ENCODE peak calls at places on chromosomes 11 and 22, in four cellular contexts. H, K, A and V are unnamed samples.

GRCh38 chr11:125322317-125322716 is 157.8 kb downstream of the PKNOX2 start:
- DNase-seq in H (no peak), K (no peak), A (no peak), V (no peak)

GRCh38 chr11:71223671-71224660 is 28.4 kb downstream of the SHANK2 start:
- DNase-seq in H (no peak), K (no peak), A (peak), V (no peak)

GRCh38 chr11:44575288-44575672 is 9.8 kb downstream of the CD82 start:
- DNase-seq in H (no peak), K (no peak), A (no peak), V (no peak)

GRCh38 chr11:107040447-107041444 is 22.5 kb upstream of the GUCY1A2 start:
- DNase-seq in H (no peak), K (peak), A (no peak), V (peak)

GRCh38 chr11:10592331-10592730 is 23.9 kb upstream of the LYVE1 start:
- DNase-seq in H (no peak), K (no peak), A (no peak), V (no peak)

GRCh38 chr11:75445315-75445953 is 12.4 kb upstream of the KLHL35 start:
- DNase-seq in H (peak), K (peak), A (peak), V (peak)

GRCh38 chr11:105033344-105033743 is 1.6 kb downstream of the CASP1 start:
- DNase-seq in H (no peak), K (no peak), A (no peak), V (peak)

GRCh38 chr11:12329797-12330196 is 47.6 kb upstream of the PARVA start:
- DNase-seq in H (no peak), K (no peak), A (no peak), V (no peak)

GRCh38 chr11:78038697-78039313 is 15.7 kb upstream of the KCTD14 start:
- DNase-seq in H (no peak), K (no peak), A (no peak), V (no peak)

GRCh38 chr22:48889887-48890692 is 937.6 kb downstream of the BRD1 start:
- DNase-seq in H (no peak), K (no peak), A (no peak), V (no peak)

GRCh38 chr22:20957691-20958440 is 9.2 kb upstream of the AIFM3 start:
- DNase-seq in H (no peak), K (no peak), A (no peak), V (no peak)

GRCh38 chr22:43498856-43499253 is 87.0 kb downstream of the MPPED1 start:
- DNase-seq in H (no peak), K (no peak), A (no peak), V (no peak)

GRCh38 chr11:93857413-93858185 is 7.2 kb upstream of the VSTM5 start:
- DNase-seq in H (no peak), K (no peak), A (no peak), V (peak)

GRCh38 chr11:118437736-118438125 is 1.4 kb downstream of the KMT2A start:
- DNase-seq in H (peak), K (no peak), A (no peak), V (peak)

GRCh38 chr22:50720301-50720845 is 17.6 kb upstream of the ACR start:
- DNase-seq in H (no peak), K (no peak), A (no peak), V (no peak)

GRCh38 chr22:39317084-39317755 is 2.2 kb downstream of the RPL3 start:
- DNase-seq in H (no peak), K (no peak), A (no peak), V (no peak)

GRCh38 chr11:1205987-1206331 is 16.9 kb upstream of the MUC5B start:
- DNase-seq in H (no peak), K (no peak), A (peak), V (no peak)

GRCh38 chr11:85886089-85887056 is 31.2 kb downstream of the CCDC83 start:
- DNase-seq in H (no peak), K (no peak), A (no peak), V (no peak)